ENCODE peak calls at places on chromosome 22, in four cellular contexts. E is stimulated activated CD8-positive, alpha-beta memory T cell treated with anti-CD3 and anti-CD28 coated beads, Interleukin-12 subunit alpha, Interleukin-12 subunit beta, amount 100 ng/mL, for 1 hour; S is NCI-H2029; F is endothelial cell of umbilical vein. Z is an unnamed sample.

GRCh38 chr22:30023099-30023498 is 57.2 kb upstream of the HORMAD2 start:
- DNase-seq in E (no peak), S (no peak), F (no peak), Z (no peak)

GRCh38 chr22:46262449-46263207 is 515 bp downstream of the PKDREJ start:
- DNase-seq in E (no peak), S (peak), F (peak), Z (no peak)

GRCh38 chr22:27993774-27994350 is 74.8 kb upstream of the PITPNB start:
- DNase-seq in E (no peak), S (no peak), F (no peak), Z (no peak)

GRCh38 chr22:43151251-43152000 is at the start of gene TSPO:
- DNase-seq in E (peak), S (no peak), F (peak), Z (peak)

GRCh38 chr22:48663297-48663696 is 1164.4 kb downstream of the BRD1 start:
- DNase-seq in E (no peak), S (no peak), F (no peak), Z (no peak)

GRCh38 chr22:37892566-37893338 is 13.3 kb upstream of the MICALL1 start:
- DNase-seq in E (no peak), S (no peak), F (no peak), Z (no peak)

GRCh38 chr22:17418890-17419324 is 49.6 kb downstream of the CECR2 start:
- DNase-seq in E (no peak), S (no peak), F (no peak), Z (no peak)

GRCh38 chr22:39147335-39148023 is 5.0 kb downstream of the CBX7 start:
- DNase-seq in E (no peak), S (no peak), F (no peak), Z (no peak)

GRCh38 chr22:40764743-40765441 is 54.3 kb downstream of the SLC25A17 start:
- DNase-seq in E (no peak), S (no peak), F (no peak), Z (peak)

Z was measured in memory B cell.